ENCODE peak calls at places on chromosomes 5 and 9, in four cellular contexts. K, Y, O and I are unnamed samples.

GRCh38 chr9:115593587-115594091 is 475.7 kb upstream of the TNC start:
- DNase-seq in K (peak; percentile 70), Y (peak; percentile 72), O (peak; percentile 68), I (no peak)

GRCh38 chr5:131224387-131225191 is 39.3 kb upstream of the CDC42SE2 start:
- DNase-seq in K (no peak), Y (no peak), O (no peak), I (no peak)

GRCh38 chr5:39233783-39234182 is 14.4 kb upstream of the FYB1 start:
- DNase-seq in K (no peak), Y (no peak), O (no peak), I (no peak)

GRCh38 chr9:138100711-138101349 is 223.2 kb downstream of the CACNA1B start:
- DNase-seq in K (no peak), Y (no peak), O (no peak), I (peak; percentile 84)

GRCh38 chr5:83474170-83474796 is 2.7 kb downstream of the VCAN start:
- DNase-seq in K (peak; percentile 96), Y (peak; percentile 91), O (peak; percentile 95), I (peak; percentile 96)

GRCh38 chr9:95044731-95045508 is 272.6 kb downstream of the FANCC start:
- DNase-seq in K (no peak), Y (no peak), O (no peak), I (no peak)

GRCh38 chr5:113195197-113195715 is 218.7 kb downstream of the DCP2 start:
- DNase-seq in K (no peak), Y (no peak), O (no peak), I (no peak)

GRCh38 chr9:122265265-122265900 is 701 bp downstream of the MRRF start:
- DNase-seq in K (peak; percentile 14), Y (peak; percentile 46), O (peak; percentile 26), I (no peak)

GRCh38 chr9:127307802-127308201 is 43.2 kb downstream of the GARNL3 start:
- DNase-seq in K (no peak), Y (no peak), O (no peak), I (no peak)

GRCh38 chr5:87298687-87299362 is 31.1 kb downstream of the RASA1 start:
- DNase-seq in K (no peak), Y (peak; percentile 17), O (no peak), I (no peak)

GRCh38 chr5:83179966-83180365 is 102.6 kb downstream of the XRCC4 start:
- DNase-seq in K (peak; percentile 45), Y (peak; percentile 3), O (peak; percentile 78), I (no peak)

GRCh38 chr5:178625679-178626483 is 969 bp downstream of the CLK4 start:
- DNase-seq in K (no peak), Y (peak; percentile 44), O (peak; percentile 26), I (no peak)

GRCh38 chr5:132425975-132426524 is 56.5 kb downstream of the SLC22A5 start:
- DNase-seq in K (no peak), Y (no peak), O (no peak), I (no peak)

GRCh38 chr9:89375181-89375760 is 57.0 kb downstream of the SECISBP2 start:
- DNase-seq in K (no peak), Y (no peak), O (no peak), I (no peak)

GRCh38 chr9:92506184-92506857 is 24.0 kb upstream of the ASPN start:
- DNase-seq in K (peak; percentile 93), Y (peak; percentile 94), O (peak; percentile 98), I (no peak)

GRCh38 chr5:59346987-59347386 is 546.5 kb downstream of the PDE4D start:
- DNase-seq in K (no peak), Y (no peak), O (no peak), I (no peak)

GRCh38 chr5:59351076-59351794 is 542.3 kb downstream of the PDE4D start:
- DNase-seq in K (peak; percentile 41), Y (peak; percentile 61), O (peak; percentile 1), I (no peak)

GRCh38 chr5:59346514-59346913 is 547.0 kb downstream of the PDE4D start:
- DNase-seq in K (no peak), Y (no peak), O (no peak), I (no peak)

DNA sequence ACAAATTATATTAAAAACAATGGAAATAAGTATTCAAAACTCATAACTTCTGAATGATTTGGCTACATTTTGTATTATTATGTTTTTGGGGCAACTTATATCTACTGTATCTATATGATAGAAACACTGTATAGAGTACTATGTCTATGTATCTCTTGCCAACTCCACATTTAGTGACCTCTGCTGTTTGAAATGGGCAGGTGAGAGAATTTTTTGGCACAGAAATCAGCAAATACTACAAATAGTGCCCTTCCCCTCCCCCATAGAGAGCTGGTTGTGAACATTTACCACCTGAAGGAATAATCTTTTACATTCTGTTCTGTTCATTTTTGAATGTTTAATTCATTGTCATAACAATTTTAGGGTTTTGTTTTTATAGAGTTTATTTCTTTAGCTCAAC is 545.3 kb downstream of the PDE4D start:
- DNase-seq in K (no peak), Y (no peak), O (no peak), I (no peak)
- TF ChIP-seq CTCF in K (no peak), Y (no peak), O (no peak), I (peak; percentile 8)

GRCh38 chr5:1209552-1209852 is 8.1 kb downstream of the SLC6A19 start:
- DNase-seq in K (no peak), Y (no peak), O (no peak), I (no peak)

GRCh38 chr5:1208221-1208742 is 6.9 kb downstream of the SLC6A19 start:
- DNase-seq in K (no peak), Y (no peak), O (no peak), I (no peak)

GRCh38 chr5:1207555-1207954 is 6.2 kb downstream of the SLC6A19 start:
- DNase-seq in K (no peak), Y (no peak), O (no peak), I (no peak)

GRCh38 chr5:1209896-1210776 is 8.7 kb downstream of the SLC6A19 start:
- DNase-seq in K (no peak), Y (no peak), O (no peak), I (no peak)

GRCh38 chr5:1208743-1209551 is 7.6 kb downstream of the SLC6A19 start:
- DNase-seq in K (no peak), Y (peak; percentile 12), O (peak; percentile 5), I (no peak)
- TF ChIP-seq CTCF in K (peak; percentile 51), Y (peak; percentile 42), O (peak; percentile 51), I (peak; percentile 52)

DNA sequence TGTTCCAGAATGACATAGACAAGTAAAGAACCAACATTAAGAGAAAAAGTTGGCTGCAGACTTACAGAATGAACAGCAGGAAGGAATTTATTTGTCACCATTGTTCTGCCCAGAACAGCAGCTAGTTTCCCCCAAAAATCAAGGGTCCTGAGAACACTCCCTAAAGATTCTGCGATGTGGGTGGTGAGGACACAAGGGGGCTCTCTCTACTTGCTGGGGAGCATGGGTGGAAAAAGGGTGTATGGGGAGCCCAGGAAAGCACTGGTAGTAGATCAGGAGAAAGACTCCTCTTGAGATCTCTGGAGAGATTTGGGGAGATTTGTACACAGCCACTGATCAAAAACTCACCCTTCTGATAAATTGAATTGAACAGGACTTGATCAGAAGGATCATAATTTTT is 316.5 kb downstream of the KCTD16 start:
- DNase-seq in K (no peak), Y (no peak), O (no peak), I (no peak)
- TF ChIP-seq CTCF in K (peak; percentile 8), Y (peak; percentile 3), O (no peak), I (no peak)

DNA sequence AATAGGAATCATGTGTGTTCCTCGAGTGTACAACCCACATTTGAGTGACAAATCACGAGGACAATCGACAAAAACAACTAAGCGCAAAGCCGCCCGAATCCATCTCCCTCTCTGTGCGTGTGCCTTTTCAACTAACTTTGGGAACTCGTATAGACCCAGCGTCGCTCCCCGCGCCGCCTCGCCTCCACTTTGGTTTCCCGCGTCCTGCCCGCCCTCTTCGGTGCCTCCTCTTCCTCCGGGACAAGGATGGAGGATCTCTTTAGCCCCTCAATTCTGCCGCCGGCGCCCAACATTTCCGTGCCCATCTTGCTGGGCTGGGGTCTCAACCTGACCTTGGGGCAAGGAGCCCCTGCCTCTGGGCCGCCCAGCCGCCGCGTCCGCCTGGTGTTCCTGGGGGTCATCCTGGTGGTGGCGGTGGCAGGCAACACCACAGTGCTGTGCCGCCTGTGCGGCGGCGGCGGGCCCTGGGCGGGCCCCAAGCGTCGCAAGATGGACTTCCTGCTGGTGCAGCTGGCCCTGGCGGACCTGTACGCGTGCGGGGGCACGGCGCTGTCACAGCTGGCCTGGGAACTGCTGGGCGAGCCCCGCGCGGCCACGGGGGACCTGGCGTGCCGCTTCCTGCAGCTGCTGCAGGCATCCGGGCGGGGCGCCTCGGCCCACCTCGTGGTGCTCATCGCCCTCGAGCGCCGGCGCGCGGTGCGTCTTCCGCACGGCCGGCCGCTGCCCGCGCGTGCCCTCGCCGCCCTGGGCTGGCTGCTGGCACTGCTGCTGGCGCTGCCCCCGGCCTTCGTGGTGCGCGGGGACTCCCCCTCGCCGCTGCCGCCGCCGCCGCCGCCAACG is at the start of gene GPR150:
- DNase-seq in K (peak; percentile 23), Y (peak; percentile 38), O (peak; percentile 25), I (peak; percentile 85)
- TF ChIP-seq CTCF in K (no peak), Y (no peak), O (no peak), I (no peak)

GRCh38 chr9:35660966-35661413 is 2.9 kb downstream of the CCDC107 start:
- DNase-seq in K (peak; percentile 49), Y (peak; percentile 58), O (peak; percentile 55), I (no peak)
- TF ChIP-seq CTCF in K (peak; percentile 62), Y (peak; percentile 48), O (peak; percentile 61), I (peak; percentile 78)

GRCh38 chr5:17604951-17605350 is 968 bp downstream of the TAF11L11 start:
- DNase-seq in K (no peak), Y (no peak), O (no peak), I (no peak)
- TF ChIP-seq CTCF in K (no peak), Y (no peak), O (no peak), I (no peak)

GRCh38 chr9:19922476-19923118 is 133.8 kb upstream of the SLC24A2 start:
- DNase-seq in K (peak; percentile 63), Y (peak; percentile 71), O (peak; percentile 26), I (no peak)
- TF ChIP-seq CTCF in K (peak; percentile 65), Y (peak; percentile 69), O (peak; percentile 45), I (peak; percentile 55)